ENCODE peak calls at places on chromosomes 12 and 14, in four cellular contexts. One of them, this sample, is unnamed. For H3K4me1, the result is how much of the 10 kb centered on the place peaks cover.

GRCh38 chr14:30958555-30959407 is 66.7 kb upstream of the AP4S1 start:
- DNase-seq in mammary epithelial cell: no peak
- DNase-seq in adrenal gland: no peak
- DNase-seq in upper lobe of right lung: no peak
- DNase-seq in this sample: no peak

GRCh38 chr12:3149505-3150307 is 72.5 kb downstream of the TSPAN9 start:
- DNase-seq in mammary epithelial cell: no peak
- DNase-seq in adrenal gland: no peak
- DNase-seq in upper lobe of right lung: peak
- DNase-seq in this sample: no peak

GRCh38 chr14:104564744-104565679 is 14.6 kb upstream of the C14orf180 start:
- DNase-seq in mammary epithelial cell: no peak
- DNase-seq in adrenal gland: no peak
- DNase-seq in upper lobe of right lung: no peak
- DNase-seq in this sample: peak

GRCh38 chr12:12086331-12086730 is 15.6 kb downstream of the BCL2L14 start:
- DNase-seq in mammary epithelial cell: no peak
- DNase-seq in adrenal gland: no peak
- DNase-seq in upper lobe of right lung: no peak
- DNase-seq in this sample: no peak

GRCh38 chr14:64525354-64525753 is 15.2 kb upstream of the HSPA2 start:
- DNase-seq in mammary epithelial cell: no peak
- DNase-seq in adrenal gland: no peak
- DNase-seq in upper lobe of right lung: no peak
- DNase-seq in this sample: no peak

GRCh38 chr12:94553130-94553519 is 93.5 kb upstream of the CEP83 start:
- DNase-seq in mammary epithelial cell: peak
- DNase-seq in adrenal gland: peak
- DNase-seq in upper lobe of right lung: no peak
- DNase-seq in this sample: no peak

GRCh38 chr14:45085004-45085403 is 1.1 kb downstream of the PRPF39 start:
- DNase-seq in mammary epithelial cell: peak
- DNase-seq in adrenal gland: no peak
- DNase-seq in upper lobe of right lung: no peak
- DNase-seq in this sample: no peak

GRCh38 chr12:109949089-109949488 is 47.1 kb downstream of the GIT2 start:
- DNase-seq in mammary epithelial cell: no peak
- DNase-seq in adrenal gland: peak
- DNase-seq in upper lobe of right lung: no peak
- DNase-seq in this sample: no peak

GRCh38 chr14:50173891-50174290 is 57.5 kb downstream of the SOS2 start:
- DNase-seq in mammary epithelial cell: peak
- DNase-seq in adrenal gland: no peak
- DNase-seq in upper lobe of right lung: no peak
- DNase-seq in this sample: no peak

GRCh38 chr12:105357162-105357691 is 26.7 kb downstream of the C12orf75 start:
- DNase-seq in mammary epithelial cell: no peak
- DNase-seq in adrenal gland: no peak
- DNase-seq in upper lobe of right lung: no peak
- DNase-seq in this sample: no peak

GRCh38 chr12:48934312-48934706 is 9.0 kb upstream of the FKBP11 start:
- DNase-seq in mammary epithelial cell: no peak
- DNase-seq in adrenal gland: no peak
- DNase-seq in upper lobe of right lung: no peak
- DNase-seq in this sample: no peak
- TF ChIP-seq CTCF in mammary epithelial cell: peak
- TF ChIP-seq CTCF in adrenal gland: no peak
- TF ChIP-seq CTCF in upper lobe of right lung: peak
- TF ChIP-seq CTCF in this sample: no peak

GRCh38 chr12:111428081-111428727 is 22.5 kb downstream of the SH2B3 start:
- DNase-seq in mammary epithelial cell: no peak
- DNase-seq in adrenal gland: no peak
- DNase-seq in upper lobe of right lung: no peak
- DNase-seq in this sample: no peak
- H3K4me1 ChIP-seq in mammary epithelial cell: under half
- H3K4me1 ChIP-seq in adrenal gland: under half
- H3K4me1 ChIP-seq in upper lobe of right lung: half or more
- H3K4me1 ChIP-seq in this sample: under half

DNA sequence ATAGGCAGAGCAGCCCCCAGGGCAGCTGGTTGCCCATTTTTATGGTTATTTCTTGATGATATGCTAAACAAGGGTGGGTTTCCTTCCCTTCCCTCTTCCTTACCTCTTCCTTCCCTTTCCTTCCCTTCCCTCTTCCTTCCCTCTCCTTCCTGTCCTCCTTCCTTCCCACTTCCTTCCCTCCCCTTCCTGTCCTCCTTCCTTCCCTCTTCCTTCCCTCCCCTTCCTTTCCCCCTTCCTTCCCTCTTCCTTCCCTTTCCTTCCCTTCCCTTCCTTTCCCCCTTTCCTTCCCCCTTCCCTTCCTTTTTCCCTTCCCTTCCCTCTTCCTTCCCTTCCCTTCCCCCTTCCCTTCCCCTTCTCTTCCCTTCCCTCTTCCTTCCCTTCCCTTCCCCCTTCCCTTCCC is 87.7 kb downstream of the MAP1LC3B2 start:
- DNase-seq in mammary epithelial cell: no peak
- DNase-seq in adrenal gland: no peak
- DNase-seq in upper lobe of right lung: no peak
- DNase-seq in this sample: no peak
- TF ChIP-seq CTCF in mammary epithelial cell: no peak
- TF ChIP-seq CTCF in adrenal gland: no peak
- TF ChIP-seq CTCF in upper lobe of right lung: no peak
- TF ChIP-seq CTCF in this sample: no peak

GRCh38 chr14:22478247-22478646 is 110.8 kb downstream of the DAD1 start:
- DNase-seq in mammary epithelial cell: no peak
- DNase-seq in adrenal gland: no peak
- DNase-seq in upper lobe of right lung: no peak
- DNase-seq in this sample: no peak

GRCh38 chr14:22477569-22478194 is 111.3 kb downstream of the DAD1 start:
- DNase-seq in mammary epithelial cell: no peak
- DNase-seq in adrenal gland: no peak
- DNase-seq in upper lobe of right lung: no peak
- DNase-seq in this sample: no peak

GRCh38 chr14:22479132-22479531 is 109.9 kb downstream of the DAD1 start:
- DNase-seq in mammary epithelial cell: no peak
- DNase-seq in adrenal gland: no peak
- DNase-seq in upper lobe of right lung: no peak
- DNase-seq in this sample: no peak

GRCh38 chr14:22479781-22480464 is 109.1 kb downstream of the DAD1 start:
- DNase-seq in mammary epithelial cell: no peak
- DNase-seq in adrenal gland: no peak
- DNase-seq in upper lobe of right lung: no peak
- DNase-seq in this sample: no peak

DNA sequence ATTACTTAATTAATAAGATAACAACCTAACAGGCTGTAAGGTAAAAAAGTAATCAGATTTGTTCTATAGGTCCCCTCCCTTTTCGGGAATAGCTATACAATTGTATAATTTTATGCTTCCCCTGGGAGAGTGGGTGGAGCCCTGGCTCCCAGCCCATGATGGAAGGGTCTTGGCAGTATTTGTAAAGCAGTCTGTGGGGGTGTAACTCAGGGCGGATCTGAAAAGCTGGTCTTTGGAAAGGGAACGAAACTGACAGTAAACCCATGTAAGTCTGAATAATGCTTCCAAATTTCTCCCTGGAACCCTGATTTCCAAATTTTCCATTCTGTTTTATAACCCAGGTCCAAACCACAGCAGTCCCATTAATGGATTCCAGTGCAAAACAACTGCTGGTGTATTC is 110.4 kb downstream of the DAD1 start:
- DNase-seq in mammary epithelial cell: no peak
- DNase-seq in adrenal gland: no peak
- DNase-seq in upper lobe of right lung: no peak
- DNase-seq in this sample: no peak
- H3K4me1 ChIP-seq in mammary epithelial cell: under half
- H3K4me1 ChIP-seq in adrenal gland: under half
- H3K4me1 ChIP-seq in upper lobe of right lung: under half
- H3K4me1 ChIP-seq in this sample: under half

GRCh38 chr14:34365309-34365915 is 96.6 kb downstream of the SPTSSA start:
- DNase-seq in mammary epithelial cell: no peak
- DNase-seq in adrenal gland: no peak
- DNase-seq in upper lobe of right lung: no peak
- DNase-seq in this sample: no peak
- TF ChIP-seq CTCF in mammary epithelial cell: peak
- TF ChIP-seq CTCF in adrenal gland: peak
- TF ChIP-seq CTCF in upper lobe of right lung: peak
- TF ChIP-seq CTCF in this sample: no peak

DNA sequence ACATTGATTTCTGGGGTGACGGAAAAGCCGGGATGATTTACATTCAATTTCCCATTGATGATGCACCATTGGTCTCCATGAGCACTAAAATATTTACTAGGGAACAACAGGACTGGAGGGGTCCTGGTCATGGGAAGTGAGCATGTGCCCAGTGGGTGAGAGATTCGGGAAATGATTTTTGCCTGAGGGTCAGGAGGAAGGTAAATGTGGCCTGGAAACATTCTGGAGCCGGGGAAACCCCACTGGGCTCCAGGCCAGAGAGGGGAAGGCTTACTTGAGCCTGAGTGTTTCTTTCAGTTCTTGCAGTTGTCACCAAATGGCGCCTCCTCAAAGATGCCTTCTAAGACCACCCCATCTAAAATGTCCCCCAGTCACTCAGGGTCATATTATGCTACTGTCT is 532.3 kb upstream of the TBX3 start:
- DNase-seq in mammary epithelial cell: no peak
- DNase-seq in adrenal gland: no peak
- DNase-seq in upper lobe of right lung: no peak
- DNase-seq in this sample: no peak
- H3K4me1 ChIP-seq in mammary epithelial cell: under half
- H3K4me1 ChIP-seq in adrenal gland: under half
- H3K4me1 ChIP-seq in upper lobe of right lung: under half
- H3K4me1 ChIP-seq in this sample: under half

GRCh38 chr14:54564071-54564798 is 2.7 kb upstream of the SAMD4A start:
- DNase-seq in mammary epithelial cell: no peak
- DNase-seq in adrenal gland: no peak
- DNase-seq in upper lobe of right lung: no peak
- DNase-seq in this sample: no peak
- TF ChIP-seq CTCF in mammary epithelial cell: peak
- TF ChIP-seq CTCF in adrenal gland: peak
- TF ChIP-seq CTCF in upper lobe of right lung: peak
- TF ChIP-seq CTCF in this sample: peak

GRCh38 chr14:105982664-105983063 is 456.3 kb downstream of the TMEM121 start:
- DNase-seq in mammary epithelial cell: no peak
- DNase-seq in adrenal gland: no peak
- DNase-seq in upper lobe of right lung: no peak
- DNase-seq in this sample: no peak

GRCh38 chr14:105978618-105979295 is 452.4 kb downstream of the TMEM121 start:
- DNase-seq in mammary epithelial cell: no peak
- DNase-seq in adrenal gland: no peak
- DNase-seq in upper lobe of right lung: no peak
- DNase-seq in this sample: no peak

GRCh38 chr14:105974902-105975301 is 448.5 kb downstream of the TMEM121 start:
- DNase-seq in mammary epithelial cell: no peak
- DNase-seq in adrenal gland: no peak
- DNase-seq in upper lobe of right lung: no peak
- DNase-seq in this sample: no peak

GRCh38 chr14:105979446-105979845 is 453.1 kb downstream of the TMEM121 start:
- DNase-seq in mammary epithelial cell: no peak
- DNase-seq in adrenal gland: no peak
- DNase-seq in upper lobe of right lung: no peak
- DNase-seq in this sample: no peak

GRCh38 chr14:105980224-105980623 is 453.8 kb downstream of the TMEM121 start:
- DNase-seq in mammary epithelial cell: no peak
- DNase-seq in adrenal gland: no peak
- DNase-seq in upper lobe of right lung: no peak
- DNase-seq in this sample: no peak
- H3K4me1 ChIP-seq in mammary epithelial cell: under half
- H3K4me1 ChIP-seq in adrenal gland: under half
- H3K4me1 ChIP-seq in upper lobe of right lung: under half
- H3K4me1 ChIP-seq in this sample: under half

DNA sequence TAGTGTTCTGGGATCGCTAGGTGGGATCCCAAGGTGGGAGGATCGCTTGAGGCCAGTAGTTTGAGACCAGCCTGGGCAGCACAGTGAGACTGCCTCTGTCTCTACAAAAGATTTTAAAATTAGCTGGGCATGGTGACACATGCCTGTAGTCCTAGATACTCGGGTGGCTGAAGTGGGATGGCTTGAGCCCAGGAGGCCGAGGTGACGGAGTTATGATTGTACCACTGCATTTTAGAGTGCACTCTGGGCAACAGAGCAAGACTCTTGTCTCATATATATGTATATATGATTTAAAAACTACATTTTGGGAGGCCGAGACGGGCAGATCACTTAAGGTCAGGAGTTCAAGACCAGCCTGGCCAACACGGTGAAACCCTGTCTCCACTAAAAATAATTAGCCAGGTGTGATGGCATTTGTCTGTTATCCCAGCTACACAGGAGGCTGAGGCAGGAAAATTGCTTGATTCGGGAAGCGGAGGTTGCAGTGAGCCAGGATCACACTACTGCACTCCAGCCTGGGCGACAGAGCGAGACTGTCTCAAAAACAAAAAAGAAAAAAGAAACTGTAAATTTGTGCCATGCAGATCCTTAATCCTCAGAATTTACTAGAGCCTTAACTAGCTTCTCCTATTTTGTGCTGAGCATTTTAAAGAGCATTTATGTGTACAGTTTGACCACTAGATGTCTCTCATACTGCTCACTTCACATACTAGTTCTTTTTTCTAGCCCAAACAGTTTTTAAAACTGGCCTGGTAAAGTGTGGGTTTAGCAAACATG is 114.8 kb downstream of the MON2 start:
- DNase-seq in mammary epithelial cell: peak
- DNase-seq in adrenal gland: no peak
- DNase-seq in upper lobe of right lung: no peak
- DNase-seq in this sample: no peak
- TF ChIP-seq CTCF in mammary epithelial cell: peak
- TF ChIP-seq CTCF in adrenal gland: peak
- TF ChIP-seq CTCF in upper lobe of right lung: peak
- TF ChIP-seq CTCF in this sample: peak

GRCh38 chr14:60652674-60653387 is 3.6 kb upstream of the SIX1 start:
- DNase-seq in mammary epithelial cell: no peak
- DNase-seq in adrenal gland: no peak
- DNase-seq in upper lobe of right lung: no peak
- DNase-seq in this sample: peak

GRCh38 chr14:60653709-60654161 is 4.5 kb upstream of the SIX1 start:
- DNase-seq in mammary epithelial cell: no peak
- DNase-seq in adrenal gland: no peak
- DNase-seq in upper lobe of right lung: no peak
- DNase-seq in this sample: no peak

GRCh38 chr14:60651936-60652673 is 2.8 kb upstream of the SIX1 start:
- DNase-seq in mammary epithelial cell: no peak
- DNase-seq in adrenal gland: no peak
- DNase-seq in upper lobe of right lung: no peak
- DNase-seq in this sample: no peak

GRCh38 chr14:60654303-60654925 is 5.1 kb upstream of the SIX1 start:
- DNase-seq in mammary epithelial cell: no peak
- DNase-seq in adrenal gland: no peak
- DNase-seq in upper lobe of right lung: no peak
- DNase-seq in this sample: no peak

DNA sequence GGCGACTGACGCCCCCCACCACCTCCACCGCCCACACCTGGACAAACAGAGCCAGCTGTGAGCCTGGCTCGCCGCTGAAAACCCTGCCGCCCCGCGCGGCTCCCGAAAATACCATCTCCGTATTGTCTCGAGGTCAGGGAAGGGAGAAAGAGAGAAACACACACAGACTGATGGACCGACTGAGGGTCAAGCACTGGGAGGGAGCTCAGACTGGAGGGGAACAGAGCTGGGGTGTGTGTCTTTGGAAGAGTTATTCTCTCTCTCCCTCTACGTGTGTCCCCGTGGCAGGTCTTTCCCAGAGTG is 4.1 kb upstream of the SIX1 start:
- DNase-seq in mammary epithelial cell: no peak
- DNase-seq in adrenal gland: no peak
- DNase-seq in upper lobe of right lung: no peak
- DNase-seq in this sample: peak
- H3K4me1 ChIP-seq in mammary epithelial cell: under half
- H3K4me1 ChIP-seq in adrenal gland: under half
- H3K4me1 ChIP-seq in upper lobe of right lung: under half
- H3K4me1 ChIP-seq in this sample: under half